ENCODE peak calls at places on chromosomes 7 and 10, in ten cellular contexts. P is heart right ventricle, N is AG10803, W is fibroblast of lung, R is tibial artery, V is BJ, U is lower lobe of right lung, T is tibial nerve, X is A549, M is cardiac muscle cell. E is an unnamed sample.
A peak's percentile ranks its signal among the peaks of the same experiment; 100 is the strongest.

GRCh38 chr7:20784311-20785210 is 2.1 kb downstream of the SP8 start:
- DNase-seq in U (no peak), T (no peak), R (no peak), X (peak; percentile 57), N (no peak), V (no peak), M (no peak), W (no peak), P (no peak), E (no peak)

GRCh38 chr7:77338883-77339629 is 77.1 kb downstream of the GSAP start:
- DNase-seq in X (no peak), N (peak; percentile 36), M (peak; percentile 56), P (no peak), W (peak; percentile 80), V (no peak), T (no peak), U (peak; percentile 55), R (no peak), E (no peak)

GRCh38 chr7:108301387-108301786 is 154.8 kb downstream of the NRCAM start:
- DNase-seq in M (no peak), T (no peak), V (no peak), R (no peak), N (no peak), X (no peak), W (no peak), P (no peak), U (no peak), E (no peak)

GRCh38 chr10:132899751-132900065 is 42.7 kb downstream of the CFAP46 start:
- DNase-seq in X (no peak), P (no peak), V (no peak), R (peak; percentile 12), T (no peak), N (no peak), W (no peak), M (no peak), U (peak; percentile 15), E (no peak)

GRCh38 chr7:69598487-69599148 is 343 bp downstream of the AUTS2 start:
- DNase-seq in X (peak; percentile 33), N (no peak), T (peak; percentile 26), V (no peak), P (peak; percentile 33), W (peak; percentile 24), R (no peak), U (no peak), M (no peak), E (peak; percentile 46)

GRCh38 chr10:120251821-120252220 is 205.2 kb upstream of the PLPP4 start:
- DNase-seq in X (no peak), T (no peak), P (no peak), V (no peak), U (no peak), W (no peak), M (no peak), R (no peak), N (no peak), E (no peak)

GRCh38 chr10:26486985-26487850 is 49.1 kb downstream of the APBB1IP start:
- DNase-seq in P (no peak), X (peak; percentile 76), U (no peak), V (peak; percentile 98), M (peak; percentile 85), W (peak; percentile 64), R (peak; percentile 60), T (peak; percentile 51), N (peak; percentile 96), E (peak; percentile 89)

GRCh38 chr10:62779487-62780248 is 24.9 kb upstream of the ADO start:
- DNase-seq in N (peak; percentile 29), V (no peak), M (peak; percentile 31), T (no peak), P (no peak), W (no peak), R (no peak), U (no peak), X (no peak), E (no peak)

DNA sequence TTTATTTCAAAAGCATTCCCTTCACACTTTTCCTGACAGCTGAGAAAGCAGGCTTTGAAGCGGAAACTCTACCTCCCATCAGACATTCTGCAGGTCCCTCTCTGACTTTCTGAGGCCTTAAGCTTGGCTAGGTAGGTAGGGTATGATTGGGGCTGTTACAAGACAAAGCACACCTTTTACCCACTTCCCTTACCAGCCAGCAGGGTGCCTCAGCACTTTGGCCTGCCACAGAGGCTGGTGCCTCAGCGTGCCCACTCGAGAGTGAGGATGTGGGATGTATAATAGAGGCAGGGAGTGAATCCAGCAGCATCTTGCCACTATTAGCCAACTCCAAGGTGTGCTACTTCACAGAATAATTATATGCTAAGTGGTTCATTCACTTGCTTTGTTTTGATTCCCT is 70.3 kb upstream of the PDE1C start:
- DNase-seq in X (no peak), M (no peak), N (no peak), P (no peak), W (no peak), T (no peak), V (no peak), U (no peak), R (no peak), E (no peak)
- TF ChIP-seq CTCF in X (no peak), M (no peak), N (no peak), P (no peak), W (no peak), T (no peak), V (no peak), U (no peak), R (no peak), E (no peak)

GRCh38 chr7:139539231-139539630 is 15.7 kb downstream of the CLEC2L start:
- DNase-seq in R (no peak), T (no peak), U (no peak), X (no peak), N (peak; percentile 9), M (no peak), V (no peak), W (peak; percentile 14), P (no peak), E (no peak)

GRCh38 chr7:139543801-139544603 is 20.5 kb downstream of the CLEC2L start:
- DNase-seq in N (no peak), U (no peak), W (no peak), M (no peak), X (no peak), T (no peak), P (no peak), V (no peak), R (peak; percentile 30), E (no peak)

GRCh38 chr7:139541600-139542307 is 18.3 kb downstream of the CLEC2L start:
- DNase-seq in U (no peak), R (no peak), W (no peak), M (no peak), V (no peak), X (no peak), N (no peak), P (no peak), T (no peak), E (no peak)

GRCh38 chr7:139544645-139545044 is 21.2 kb downstream of the CLEC2L start:
- DNase-seq in X (no peak), W (no peak), M (no peak), P (no peak), N (no peak), V (no peak), T (no peak), R (no peak), U (no peak), E (no peak)

DNA sequence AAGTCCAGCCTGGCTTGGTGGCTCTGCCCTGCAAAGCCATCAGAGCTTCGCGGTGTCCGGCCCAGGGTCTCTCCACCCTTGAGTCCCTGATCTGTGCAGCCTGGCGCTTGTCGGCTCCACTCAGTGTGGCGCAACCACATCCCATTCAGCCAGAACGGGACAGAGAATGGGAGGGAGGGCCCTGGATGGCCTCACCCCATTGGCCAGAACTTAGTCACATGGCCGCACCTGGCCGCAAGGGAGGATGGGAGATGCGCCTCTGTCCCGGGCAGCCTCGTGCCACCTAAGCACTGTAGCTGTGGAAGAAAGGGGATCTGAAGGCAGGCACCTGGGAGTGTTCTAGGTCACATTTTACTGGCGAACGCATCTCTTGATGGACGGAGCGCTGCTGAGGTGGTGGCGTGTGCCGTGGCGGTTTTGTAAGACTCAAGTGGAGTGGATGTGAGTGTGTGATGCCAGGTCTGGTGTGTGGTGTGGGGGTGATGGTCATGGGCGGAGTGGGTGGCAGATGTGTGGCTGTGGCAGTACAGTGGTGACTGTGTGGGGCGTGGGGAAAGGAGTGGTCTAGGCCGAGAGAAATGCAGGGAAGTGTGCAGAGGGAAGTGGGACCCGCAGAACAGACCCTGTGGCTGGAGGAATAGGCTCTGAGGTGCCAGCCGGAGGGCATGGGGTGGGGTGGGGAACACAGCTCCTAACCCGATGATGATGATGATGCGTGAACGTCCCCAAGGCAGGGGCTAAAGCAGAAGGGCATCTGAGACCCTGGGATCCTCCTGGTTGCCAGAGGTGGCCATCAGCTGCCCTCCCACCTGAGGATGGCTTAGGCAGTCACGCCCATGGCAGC is 19.0 kb downstream of the CLEC2L start:
- DNase-seq in T (no peak), V (no peak), W (no peak), N (no peak), M (no peak), U (no peak), R (no peak), P (no peak), X (no peak), E (no peak)
- H3K4me3 ChIP-seq in T (no peak overlapping the region), V (no peak overlapping the region), W (no peak overlapping the region), N (no peak overlapping the region), M (no peak overlapping the region), U (no peak overlapping the region), R (no peak overlapping the region), P (no peak overlapping the region), X (no peak overlapping the region), E (no peak overlapping the region)

GRCh38 chr10:96833220-96834001 is 1.3 kb downstream of the LCOR start:
- DNase-seq in M (peak; percentile 47), N (no peak), P (peak; percentile 15), V (no peak), X (peak; percentile 36), U (no peak), R (no peak), T (no peak), W (peak; percentile 23), E (peak; percentile 35)

GRCh38 chr10:96834121-96834520 is 2.0 kb downstream of the LCOR start:
- DNase-seq in W (peak; percentile 20), P (no peak), V (no peak), M (no peak), N (no peak), R (no peak), X (no peak), T (no peak), U (no peak), E (peak; percentile 12)

GRCh38 chr10:96831867-96832720 is at the start of gene LCOR:
- DNase-seq in X (peak; percentile 96), P (peak; percentile 88), U (peak; percentile 89), N (peak; percentile 88), M (peak; percentile 95), R (peak; percentile 82), V (no peak), W (peak; percentile 86), T (peak; percentile 63), E (peak; percentile 90)

GRCh38 chr10:96831200-96831866 is 765 bp upstream of the LCOR start:
- DNase-seq in N (no peak), V (no peak), T (no peak), P (no peak), W (no peak), M (no peak), X (no peak), R (no peak), U (no peak), E (no peak)

GRCh38 chr10:96832721-96833219 is 672 bp downstream of the LCOR start:
- DNase-seq in P (peak; percentile 85), M (peak; percentile 77), T (peak; percentile 80), R (peak; percentile 82), U (peak; percentile 91), V (no peak), W (peak; percentile 67), N (peak; percentile 70), X (peak; percentile 87), E (peak; percentile 69)
- TF ChIP-seq CTCF in P (no peak), M (no peak), T (peak; percentile 18), R (no peak), U (no peak), V (no peak), W (no peak), N (no peak), X (no peak), E (no peak)

DNA sequence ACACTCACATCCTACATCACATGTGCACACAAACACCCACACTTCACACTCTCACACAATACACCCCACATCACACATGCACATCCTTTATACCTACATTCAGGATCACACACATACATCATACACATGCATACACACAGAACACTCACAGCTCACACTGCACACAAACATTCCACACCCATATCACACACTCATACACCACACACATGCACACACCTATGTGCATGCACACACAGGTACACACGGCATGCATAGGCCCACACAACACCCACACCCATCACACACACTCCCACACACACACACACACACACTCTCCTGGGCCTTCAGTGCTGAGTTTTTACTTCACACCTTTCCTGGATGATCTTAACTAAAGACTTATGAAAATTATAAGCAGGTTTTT is 220.5 kb downstream of the DNAJB6 start:
- DNase-seq in X (no peak), M (no peak), V (no peak), U (no peak), N (no peak), R (peak; percentile 0), W (no peak), P (no peak), T (no peak), E (no peak)
- H3K4me3 ChIP-seq in X (no peak overlapping the region), M (no peak overlapping the region), V (no peak overlapping the region), U (no peak overlapping the region), N (no peak overlapping the region), R (no peak overlapping the region), W (no peak overlapping the region), P (no peak overlapping the region), T (no peak overlapping the region), E (no peak overlapping the region)

E was measured in astrocyte of the spinal cord.